ENCODE peak calls at places on chromosomes 12 and 14, in six cellular contexts. V, Q, O, S, B and J are unnamed samples.

GRCh38 chr12:102950107-102950949 is 7.1 kb upstream of the ASCL1 start:
- DNase-seq in V (no peak), Q (no peak), O (no peak), S (no peak), B (peak), J (no peak)

GRCh38 chr12:129893691-129894090 is 10.1 kb downstream of the TMEM132D start:
- DNase-seq in V (no peak), Q (no peak), O (no peak), S (no peak), B (no peak), J (no peak)

GRCh38 chr12:12506541-12506940 is 56.1 kb downstream of the DUSP16 start:
- DNase-seq in V (no peak), Q (no peak), O (peak), S (no peak), B (no peak), J (peak)

GRCh38 chr12:75183967-75184366 is 25.7 kb downstream of the KCNC2 start:
- DNase-seq in V (no peak), Q (no peak), O (no peak), S (no peak), B (no peak), J (no peak)

GRCh38 chr12:105493091-105493615 is 162.7 kb downstream of the C12orf75 start:
- DNase-seq in V (no peak), Q (no peak), O (no peak), S (no peak), B (no peak), J (no peak)

GRCh38 chr14:69712637-69713088 is 54.3 kb upstream of the SRSF5 start:
- DNase-seq in V (no peak), Q (peak), O (no peak), S (peak), B (peak), J (no peak)

GRCh38 chr12:17954788-17955187 is 135.2 kb downstream of the RERGL start:
- DNase-seq in V (no peak), Q (no peak), O (no peak), S (no peak), B (peak), J (no peak)

GRCh38 chr12:60257063-60257462 is 661.2 kb downstream of the SLC16A7 start:
- DNase-seq in V (peak), Q (no peak), O (peak), S (no peak), B (no peak), J (peak)

GRCh38 chr12:105418232-105418631 is 87.7 kb downstream of the C12orf75 start:
- DNase-seq in V (no peak), Q (no peak), O (peak), S (no peak), B (no peak), J (peak)

GRCh38 chr12:106885026-106885425 is 70.7 kb upstream of the TMEM263 start:
- DNase-seq in V (no peak), Q (no peak), O (no peak), S (no peak), B (peak), J (no peak)

GRCh38 chr14:32319368-32320049 is 9.6 kb upstream of the AKAP6 start:
- DNase-seq in V (no peak), Q (no peak), O (no peak), S (no peak), B (no peak), J (no peak)

GRCh38 chr12:38110026-38110699 is 206.4 kb upstream of the ALG10B start:
- DNase-seq in V (no peak), Q (no peak), O (no peak), S (no peak), B (no peak), J (no peak)

GRCh38 chr14:91185721-91186120 is 58.8 kb downstream of the GPR68 start:
- DNase-seq in V (no peak), Q (no peak), O (no peak), S (no peak), B (no peak), J (no peak)

GRCh38 chr12:24360057-24360456 is 410.6 kb upstream of the SOX5 start:
- DNase-seq in V (no peak), Q (no peak), O (no peak), S (no peak), B (no peak), J (no peak)

GRCh38 chr12:20006856-20007255 is 361.5 kb upstream of the PDE3A start:
- DNase-seq in V (no peak), Q (no peak), O (no peak), S (no peak), B (no peak), J (no peak)

GRCh38 chr12:53499261-53500118 is at the start of gene MAP3K12:
- DNase-seq in V (no peak), Q (peak), O (peak), S (peak), B (peak), J (peak)

GRCh38 chr12:53496752-53497032 is 2.6 kb downstream of the MAP3K12 start:
- DNase-seq in V (no peak), Q (no peak), O (no peak), S (no peak), B (no peak), J (no peak)

GRCh38 chr12:53497461-53497860 is 1.8 kb downstream of the MAP3K12 start:
- DNase-seq in V (no peak), Q (no peak), O (no peak), S (no peak), B (no peak), J (no peak)

GRCh38 chr12:53500119-53500775 is 836 bp upstream of the TARBP2 start:
- DNase-seq in V (no peak), Q (peak), O (peak), S (peak), B (no peak), J (peak)

GRCh38 chr12:53498235-53498630 is 1.0 kb downstream of the MAP3K12 start:
- DNase-seq in V (no peak), Q (no peak), O (no peak), S (no peak), B (no peak), J (no peak)
- H3K4me3 ChIP-seq in V (peak), Q (peak), O (peak), S (no peak), B (no peak), J (peak)

DNA sequence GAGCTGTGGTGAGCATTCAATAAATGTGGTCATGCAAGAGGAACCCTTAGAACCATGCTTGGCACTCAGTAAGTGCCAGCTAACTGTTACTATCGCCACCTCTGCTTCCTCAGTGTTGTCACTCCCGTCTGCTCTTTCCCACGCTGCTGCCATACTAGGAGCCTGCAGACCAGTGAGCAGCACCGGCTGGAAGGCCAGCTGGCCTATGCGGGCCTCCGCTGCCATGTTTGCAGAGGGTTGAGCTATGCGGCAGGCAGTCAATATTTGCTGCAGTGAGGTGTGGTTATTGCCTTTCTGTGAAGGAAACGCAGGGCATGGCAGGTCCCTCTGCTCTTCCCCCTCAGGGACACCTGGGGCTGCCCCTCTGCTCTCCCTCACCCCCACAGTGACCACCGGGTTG is 13.0 kb downstream of the KMT5A start:
- DNase-seq in V (no peak), Q (no peak), O (no peak), S (peak), B (no peak), J (no peak)
- TF ChIP-seq CTCF in V (no peak), Q (no peak), O (no peak), S (no peak), B (no peak), J (no peak)

GRCh38 chr12:100656806-100657205 is 83.3 kb downstream of the GAS2L3 start:
- DNase-seq in V (no peak), Q (no peak), O (no peak), S (no peak), B (no peak), J (no peak)
- H3K4me3 ChIP-seq in V (no peak), Q (no peak), O (no peak), S (no peak), B (no peak), J (no peak)

DNA sequence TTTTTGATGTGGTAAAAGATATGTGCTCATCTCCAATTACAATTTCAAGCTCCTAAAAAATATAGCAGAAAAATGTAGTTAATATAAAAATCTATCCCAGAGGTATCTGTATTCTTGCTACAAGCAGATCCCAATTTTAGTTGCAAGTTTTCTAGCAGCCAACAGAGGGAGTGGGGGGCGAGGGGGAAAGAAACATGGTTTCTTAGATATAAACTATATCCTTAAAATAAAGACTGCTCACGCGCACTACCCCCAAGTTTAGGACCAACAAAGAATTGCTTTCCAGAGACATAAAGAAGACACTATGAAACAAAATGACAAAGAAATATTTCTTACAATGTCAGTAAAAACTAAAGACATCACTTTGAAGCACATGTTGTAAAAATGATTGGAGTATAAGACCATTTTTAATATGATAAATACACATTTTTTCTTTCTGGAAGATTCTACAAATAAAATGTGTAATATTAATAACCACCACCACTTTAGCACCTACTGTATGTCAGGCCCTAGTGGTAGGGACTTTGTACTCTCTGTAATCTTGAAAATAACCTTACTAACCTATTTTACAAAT is 5.4 kb downstream of the MAGOHB start:
- DNase-seq in V (no peak), Q (no peak), O (peak), S (no peak), B (no peak), J (peak)
- TF ChIP-seq CTCF in V (peak), Q (no peak), O (peak), S (no peak), B (no peak), J (peak)

GRCh38 chr12:112752298-112752697 is 39.2 kb upstream of the RPH3A start:
- DNase-seq in V (no peak), Q (no peak), O (no peak), S (no peak), B (no peak), J (no peak)
- H3K4me3 ChIP-seq in V (no peak), Q (no peak), O (no peak), S (no peak), B (no peak), J (no peak)

GRCh38 chr14:22276913-22277816 is 311.9 kb downstream of the DAD1 start:
- DNase-seq in V (peak), Q (no peak), O (peak), S (no peak), B (no peak), J (peak)
- TF ChIP-seq CTCF in V (peak), Q (peak), O (peak), S (peak), B (peak), J (peak)

GRCh38 chr12:57737467-57738141 is 938 bp downstream of the AGAP2 start:
- DNase-seq in V (no peak), Q (no peak), O (no peak), S (no peak), B (peak), J (no peak)
- H3K4me3 ChIP-seq in V (no peak), Q (peak), O (no peak), S (no peak), B (peak), J (peak)

GRCh38 chr12:83759906-83760305 is 1073.2 kb downstream of the TMTC2 start:
- DNase-seq in V (no peak), Q (no peak), O (no peak), S (no peak), B (no peak), J (no peak)
- TF ChIP-seq CTCF in V (no peak), Q (no peak), O (no peak), S (no peak), B (no peak), J (no peak)

GRCh38 chr12:116381744-116382455 is 104.4 kb upstream of the MED13L start:
- DNase-seq in V (no peak), Q (no peak), O (peak), S (no peak), B (peak), J (peak)
- H3K4me3 ChIP-seq in V (no peak), Q (peak), O (no peak), S (no peak), B (no peak), J (peak)